ENCODE peak calls at places on chromosomes 2 and 18, in seven cellular contexts. N is NCI-H1105 treated with DMSO at 0.1 percent for 48 hours; Z is stimulated activated CD8-positive, alpha-beta memory T cell treated with anti-CD3 and anti-CD28 coated beads, Interleukin-4, amount 100 ng/mL, for 4 hours; T is ELR; V is mesenteric fat pad; F is activated T-cell treated with anti-CD3 and anti-CD28 coated beads, Interleukin-2, amount 50 U/mL, for 24 hours; W is stimulated activated CD4-positive, alpha-beta T cell treated with anti-CD3 and anti-CD28 coated beads, Interleukin-1b, Interleukin-23, amount 100 ng/mL, for 24 hours. U is an unnamed sample.

GRCh38 chr2:63058149-63058741 is 7.6 kb downstream of the OTX1 start:
- DNase-seq in V (no peak), F (peak; percentile 40), T (peak; percentile 32), W (no peak), Z (no peak), N (no peak), U (no peak)

GRCh38 chr2:204538179-204539009 is 6.9 kb upstream of the PARD3B start:
- DNase-seq in N (peak; percentile 17), Z (no peak), T (peak; percentile 68), F (no peak), V (no peak), W (no peak), U (no peak)

GRCh38 chr18:25222648-25223047 is 129.3 kb downstream of the ZNF521 start:
- DNase-seq in W (no peak), V (no peak), Z (no peak), T (no peak), F (no peak), N (no peak), U (no peak)

GRCh38 chr2:37635359-37636208 is 35.9 kb downstream of the CDC42EP3 start:
- DNase-seq in V (no peak), Z (peak; percentile 40), N (no peak), W (peak; percentile 41), F (peak; percentile 81), T (peak; percentile 91), U (no peak)

GRCh38 chr18:75212626-75213110 is 2.1 kb downstream of the TSHZ1 start:
- DNase-seq in N (no peak), T (peak; percentile 28), F (no peak), W (no peak), Z (no peak), V (no peak), U (no peak)

GRCh38 chr2:239590995-239591915 is 190.4 kb upstream of the HDAC4 start:
- DNase-seq in N (no peak), W (no peak), F (no peak), T (no peak), Z (no peak), V (peak; percentile 81), U (no peak)

GRCh38 chr2:72112421-72112820 is 35.2 kb downstream of the CYP26B1 start:
- DNase-seq in Z (no peak), N (no peak), F (no peak), W (no peak), V (no peak), T (peak; percentile 76), U (peak; percentile 10)

GRCh38 chr18:33959609-33960008 is 265.1 kb downstream of the NOL4 start:
- DNase-seq in N (peak; percentile 25), F (no peak), V (no peak), W (no peak), T (no peak), Z (no peak), U (peak; percentile 1)

GRCh38 chr2:216539120-216539519 is 40.5 kb downstream of the RPL37A start:
- DNase-seq in V (no peak), W (no peak), N (no peak), F (no peak), Z (no peak), T (no peak), U (no peak)

GRCh38 chr2:185628985-185629384 is 109.6 kb upstream of the FSIP2 start:
- DNase-seq in N (no peak), W (no peak), V (no peak), F (no peak), T (peak; percentile 31), Z (no peak), U (no peak)

GRCh38 chr18:55515946-55516710 is 71.9 kb downstream of the TCF4 start:
- DNase-seq in F (no peak), T (peak; percentile 87), Z (no peak), N (no peak), V (no peak), W (no peak), U (no peak)

GRCh38 chr18:73038336-73038735 is 170.5 kb upstream of the NETO1 start:
- DNase-seq in T (no peak), Z (no peak), N (no peak), V (no peak), W (no peak), F (no peak), U (no peak)

GRCh38 chr2:88086401-88086800 is 18.8 kb downstream of the SMYD1 start:
- DNase-seq in F (no peak), N (no peak), T (no peak), V (no peak), Z (no peak), W (no peak), U (no peak)

GRCh38 chr2:65382776-65383357 is 49.5 kb downstream of the SPRED2 start:
- DNase-seq in F (peak; percentile 88), V (peak; percentile 93), Z (peak; percentile 62), N (peak; percentile 68), T (peak; percentile 96), W (peak; percentile 68), U (peak; percentile 80)

GRCh38 chr18:39453882-39454281 is 1888.3 kb upstream of the CELF4 start:
- DNase-seq in F (no peak), W (no peak), V (no peak), Z (no peak), T (peak; percentile 17), N (peak; percentile 24), U (no peak)

GRCh38 chr2:161312996-161313395 is 4.8 kb downstream of the PSMD14 start:
- DNase-seq in V (no peak), T (peak; percentile 63), Z (no peak), W (no peak), F (no peak), N (no peak), U (no peak)

GRCh38 chr2:129480790-129481189 is 498.7 kb upstream of the RAB6C start:
- DNase-seq in W (no peak), F (no peak), N (no peak), V (peak; percentile 39), T (no peak), Z (no peak), U (no peak)

GRCh38 chr2:159459279-159459678 is 157.1 kb downstream of the BAZ2B start:
- DNase-seq in V (no peak), T (no peak), F (no peak), Z (no peak), W (no peak), N (no peak), U (no peak)

GRCh38 chr18:63083555-63083954 is 236.0 kb downstream of the BCL2 start:
- DNase-seq in T (no peak), Z (no peak), W (no peak), F (no peak), V (no peak), N (no peak), U (no peak)

GRCh38 chr18:49521251-49521650 is 34.2 kb upstream of the C18orf32 start:
- DNase-seq in W (no peak), Z (no peak), N (peak; percentile 76), T (no peak), V (no peak), F (no peak), U (no peak)

GRCh38 chr2:234991793-234992192 is 40.0 kb downstream of the SH3BP4 start:
- DNase-seq in F (no peak), W (no peak), T (no peak), V (no peak), Z (no peak), N (no peak), U (no peak)

GRCh38 chr2:128320609-128321420 is 2.1 kb upstream of the HS6ST1 start:
- DNase-seq in T (peak; percentile 12), N (no peak), Z (no peak), W (no peak), F (no peak), V (no peak), U (no peak)

GRCh38 chr2:197324801-197325200 is 14.2 kb upstream of the ANKRD44 start:
- DNase-seq in F (no peak), N (no peak), T (no peak), W (no peak), V (no peak), Z (no peak), U (no peak)

GRCh38 chr2:240147911-240148587 is 7.6 kb upstream of the OTOS start:
- DNase-seq in N (no peak), W (no peak), T (peak; percentile 25), F (no peak), Z (no peak), V (no peak), U (no peak)

GRCh38 chr18:56756971-56757370 is 105.8 kb downstream of the WDR7 start:
- DNase-seq in V (no peak), N (no peak), Z (no peak), F (no peak), T (no peak), W (no peak), U (no peak)

GRCh38 chr18:48802543-48803428 is 148.0 kb downstream of the SMAD7 start:
- DNase-seq in W (no peak), T (no peak), Z (no peak), N (no peak), F (no peak), V (peak; percentile 78), U (no peak)

GRCh38 chr2:136495636-136496035 is 269.7 kb upstream of the THSD7B start:
- DNase-seq in W (no peak), Z (no peak), V (no peak), F (no peak), N (no peak), T (no peak), U (no peak)

GRCh38 chr2:142983174-142983573 is 105.7 kb downstream of the KYNU start:
- DNase-seq in T (no peak), F (no peak), Z (no peak), V (no peak), N (no peak), W (no peak), U (no peak)

U was measured in retinal pigment epithelial cell.